ENCODE peak calls at places on chromosome 20, in ten cellular contexts. B is activated naive CD4-positive, alpha-beta T cell treated with anti-CD3 and anti-CD28 coated beads, Interleukin-2, amount 50 U/mL, for 16 hours; T is NCI-H774; N is A549; H is RWPE2; M is HT1080; W is breast epithelium; L is NCI-H69; F is D341Med; A is MCF 10A. O is an unnamed sample.

GRCh38 chr20:38275815-38276550 is 15.4 kb upstream of the KIAA1755 start:
- DNase-seq in B (no peak), T (no peak), N (no peak), H (peak), M (peak), W (no peak), L (no peak), F (no peak), A (peak), O (no peak)

GRCh38 chr20:20211274-20211987 is 156.5 kb upstream of the INSM1 start:
- DNase-seq in B (no peak), T (peak), N (no peak), H (no peak), M (no peak), W (no peak), L (peak), F (no peak), A (peak), O (peak)

GRCh38 chr20:18058661-18059467 is 1.1 kb upstream of the OVOL2 start:
- DNase-seq in B (no peak), T (peak), N (no peak), H (no peak), M (no peak), W (peak), L (peak), F (peak), A (peak), O (peak)

GRCh38 chr20:63056236-63057132 is 49.7 kb upstream of the BHLHE23 start:
- DNase-seq in B (peak), T (no peak), N (no peak), H (peak), M (no peak), W (no peak), L (peak), F (peak), A (peak), O (peak)

GRCh38 chr20:8642247-8642646 is 426.6 kb upstream of the PLCB4 start:
- DNase-seq in B (no peak), T (no peak), N (no peak), H (no peak), M (no peak), W (no peak), L (no peak), F (no peak), A (peak), O (no peak)

GRCh38 chr20:6045566-6045965 is 8.3 kb downstream of the LRRN4 start:
- DNase-seq in B (no peak), T (no peak), N (no peak), H (no peak), M (no peak), W (no peak), L (no peak), F (no peak), A (no peak), O (no peak)

GRCh38 chr20:39524371-39524911 is 562.3 kb downstream of the DHX35 start:
- DNase-seq in B (no peak), T (no peak), N (no peak), H (no peak), M (peak), W (no peak), L (no peak), F (no peak), A (no peak), O (no peak)

GRCh38 chr20:63092660-63093215 is 86.0 kb upstream of the BHLHE23 start:
- DNase-seq in B (peak), T (no peak), N (no peak), H (peak), M (no peak), W (no peak), L (no peak), F (peak), A (no peak), O (no peak)

GRCh38 chr20:32980131-32980941 is 23.9 kb downstream of the SUN5 start:
- DNase-seq in B (no peak), T (no peak), N (no peak), H (peak), M (no peak), W (no peak), L (peak), F (peak), A (no peak), O (peak)

GRCh38 chr20:58432190-58432954 is 43.3 kb downstream of the VAPB start:
- DNase-seq in B (no peak), T (no peak), N (no peak), H (no peak), M (no peak), W (no peak), L (no peak), F (no peak), A (no peak), O (no peak)

GRCh38 chr20:40494238-40494637 is 194.8 kb downstream of the MAFB start:
- DNase-seq in B (no peak), T (no peak), N (no peak), H (no peak), M (no peak), W (no peak), L (no peak), F (no peak), A (peak), O (no peak)

GRCh38 chr20:49825521-49826033 is 12.9 kb downstream of the SLC9A8 start:
- DNase-seq in B (no peak), T (peak), N (no peak), H (no peak), M (no peak), W (no peak), L (no peak), F (no peak), A (no peak), O (no peak)

GRCh38 chr20:48594533-48594932 is 233.3 kb downstream of the PREX1 start:
- DNase-seq in B (no peak), T (no peak), N (no peak), H (peak), M (no peak), W (no peak), L (no peak), F (no peak), A (no peak), O (peak)